ENCODE peak calls at places on chromosomes 7 and 10, in eight cellular contexts. V is left kidney, Y is AML-193, X is heart right ventricle, L is progenitor cell of endocrine pancreas, B is T follicular helper cell, O is GM03348, H is T-helper 2 cell. C is an unnamed sample.

GRCh38 chr10:106136175-106136574 is 1028.3 kb downstream of the SORCS1 start:
- DNase-seq in H (no peak), L (no peak), V (no peak), X (no peak), Y (no peak), B (no peak), O (no peak), C (no peak)

GRCh38 chr7:88449410-88449809 is 142.7 kb upstream of the STEAP4 start:
- DNase-seq in X (no peak), B (no peak), O (no peak), L (no peak), H (no peak), Y (no peak), V (no peak), C (no peak)

GRCh38 chr7:155001756-155002410 is 1.0 kb downstream of the PAXIP1 start:
- DNase-seq in O (peak), H (no peak), X (no peak), B (no peak), V (peak), Y (no peak), L (no peak), C (no peak)

GRCh38 chr7:138407792-138408191 is 52.3 kb upstream of the TRIM24 start:
- DNase-seq in B (no peak), V (peak), L (no peak), H (no peak), X (no peak), O (no peak), Y (no peak), C (no peak)

GRCh38 chr7:92717601-92717981 is 118.8 kb downstream of the CDK6 start:
- DNase-seq in L (no peak), X (no peak), V (no peak), B (no peak), Y (no peak), O (no peak), H (no peak), C (no peak)

GRCh38 chr10:124916098-124916584 is 25.8 kb upstream of the ZRANB1 start:
- DNase-seq in H (no peak), X (no peak), O (no peak), B (no peak), L (no peak), Y (no peak), V (peak), C (no peak)

GRCh38 chr7:3034591-3035150 is 9.0 kb downstream of the CARD11 start:
- DNase-seq in X (no peak), Y (no peak), O (no peak), H (no peak), B (no peak), V (no peak), L (no peak), C (no peak)

GRCh38 chr10:124460144-124460543 is 1.5 kb upstream of the LHPP start:
- DNase-seq in O (no peak), V (no peak), Y (no peak), L (no peak), B (no peak), X (no peak), H (no peak), C (no peak)

GRCh38 chr10:21458496-21458895 is 67.0 kb downstream of the SKIDA1 start:
- DNase-seq in B (no peak), X (no peak), V (peak), O (no peak), Y (no peak), L (no peak), H (no peak), C (no peak)

GRCh38 chr10:103699611-103700435 is 155.6 kb downstream of the SH3PXD2A start:
- DNase-seq in X (no peak), L (no peak), B (no peak), O (no peak), Y (no peak), H (no peak), V (no peak), C (no peak)

GRCh38 chr10:98460837-98461499 is 14.2 kb upstream of the HPS1 start:
- DNase-seq in O (peak), B (no peak), L (no peak), V (peak), X (no peak), H (no peak), Y (no peak), C (no peak)

GRCh38 chr10:69241575-69241974 is 21.4 kb downstream of the HKDC1 start:
- DNase-seq in Y (no peak), H (no peak), O (peak), X (no peak), L (no peak), B (no peak), V (no peak), C (no peak)

GRCh38 chr10:124572751-124573150 is 111.1 kb downstream of the LHPP start:
- DNase-seq in B (no peak), L (no peak), H (no peak), V (no peak), Y (no peak), X (no peak), O (no peak), C (no peak)

C was measured in CD4-positive, alpha-beta T cell.